ENCODE peak calls at places on chromosome 12, in ten cellular contexts. H is naive thymus-derived CD8-positive, alpha-beta T cell; M is GM23248; P is stimulated activated CD4-positive, alpha-beta T cell treated with anti-CD3 and anti-CD28 coated beads, Interleukin-1b, Interleukin-23, amount 100 ng/mL, for 48 hours; D is HCEC 1CT; R is G401; S is activated T-cell treated with anti-CD3 and anti-CD28 coated beads for 1 hour; Q is NCI-H1092 treated with DMSO at 0.1 percent for 48 hours; V is GM06990; Y is NCI-H2081. B is an unnamed sample.

GRCh38 chr12:108832730-108833354 is 24.5 kb downstream of the SSH1 start:
- DNase-seq in H (no peak), P (no peak), Q (no peak), Y (no peak), D (peak), V (no peak), M (peak), S (no peak), R (peak), B (no peak)

GRCh38 chr12:55927588-55928502 is at the start of gene PYM1:
- DNase-seq in P (peak), D (peak), Y (peak), Q (peak), H (peak), V (peak), R (peak), M (peak), S (peak), B (peak)

GRCh38 chr12:124504273-124505000 is 63.0 kb downstream of the NCOR2 start:
- DNase-seq in M (no peak), V (no peak), D (no peak), S (no peak), Y (no peak), Q (no peak), R (no peak), P (no peak), H (no peak), B (no peak)

GRCh38 chr12:88562151-88562550 is 18.1 kb downstream of the KITLG start:
- DNase-seq in M (no peak), Q (no peak), H (no peak), D (no peak), Y (no peak), P (no peak), R (no peak), V (no peak), S (no peak), B (no peak)

GRCh38 chr12:112170376-112170775 is 45.0 kb downstream of the TRAFD1 start:
- DNase-seq in Q (no peak), P (no peak), Y (no peak), V (no peak), R (no peak), M (peak), D (no peak), S (no peak), H (no peak), B (no peak)

GRCh38 chr12:132291402-132292175 is 37.8 kb downstream of the GALNT9 start:
- DNase-seq in Y (no peak), D (no peak), M (no peak), P (no peak), R (no peak), S (no peak), Q (no peak), H (no peak), V (no peak), B (no peak)

GRCh38 chr12:126051611-126052107 is 986.4 kb downstream of the AACS start:
- DNase-seq in H (no peak), V (no peak), P (no peak), D (peak), M (peak), R (no peak), Q (no peak), Y (peak), S (no peak), B (no peak)

GRCh38 chr12:100169345-100169744 is 26.7 kb upstream of the BLTP3B start:
- DNase-seq in R (no peak), D (no peak), M (no peak), V (no peak), H (no peak), Q (no peak), P (no peak), S (no peak), Y (no peak), B (no peak)

GRCh38 chr12:119803391-119803791 is 73.7 kb downstream of the CIT start:
- DNase-seq in H (no peak), M (peak), V (no peak), Q (no peak), S (no peak), P (no peak), D (no peak), R (peak), Y (no peak), B (no peak)

GRCh38 chr12:13790317-13790716 is 191.1 kb downstream of the GRIN2B start:
- DNase-seq in R (no peak), Y (no peak), H (no peak), V (no peak), S (no peak), M (no peak), D (no peak), Q (no peak), P (no peak), B (no peak)

GRCh38 chr12:128864516-128865186 is 11.4 kb downstream of the GLT1D1 start:
- DNase-seq in S (no peak), R (peak), P (no peak), M (no peak), Y (no peak), Q (no peak), H (no peak), D (no peak), V (no peak), B (no peak)

GRCh38 chr12:107372229-107372658 is 278.9 kb upstream of the CRY1 start:
- DNase-seq in R (no peak), V (no peak), Y (peak), M (peak), S (no peak), P (peak), H (peak), Q (no peak), D (no peak), B (no peak)

GRCh38 chr12:89328483-89329030 is 23.7 kb downstream of the DUSP6 start:
- DNase-seq in Y (no peak), P (no peak), V (no peak), D (no peak), M (no peak), S (no peak), Q (no peak), R (no peak), H (no peak), B (no peak)

B was measured in GDM1.